ENCODE peak calls at places on chromosomes 1 and 21, in five cellular contexts. E, L, G, Z and I are unnamed samples.

GRCh38 chr21:27021046-27021445 is 54.2 kb upstream of the ADAMTS5 start:
- DNase-seq in E (no peak), L (no peak), G (no peak), Z (no peak), I (peak; percentile 69)

GRCh38 chr1:27408151-27408550 is 15.7 kb downstream of the GPR3 start:
- DNase-seq in E (no peak), L (no peak), G (no peak), Z (no peak), I (no peak)

GRCh38 chr1:145751491-145752021 is 32.3 kb downstream of the CD160 start:
- DNase-seq in E (peak; percentile 98), L (no peak), G (peak; percentile 13), Z (no peak), I (peak; percentile 94)

GRCh38 chr1:227424159-227424680 is 105.9 kb upstream of the CDC42BPA start:
- DNase-seq in E (no peak), L (no peak), G (no peak), Z (no peak), I (peak; percentile 19)

GRCh38 chr1:234780531-234781162 is 170.7 kb upstream of the IRF2BP2 start:
- DNase-seq in E (no peak), L (peak; percentile 72), G (no peak), Z (peak; percentile 21), I (no peak)

GRCh38 chr1:103106426-103107321 is 1.6 kb downstream of the COL11A1 start:
- DNase-seq in E (no peak), L (no peak), G (no peak), Z (peak; percentile 10), I (peak; percentile 86)

GRCh38 chr1:203797216-203797615 is 1.8 kb downstream of the ZBED6 start:
- DNase-seq in E (no peak), L (no peak), G (no peak), Z (no peak), I (no peak)

GRCh38 chr1:36576677-36577076 is 94.0 kb upstream of the CSF3R start:
- DNase-seq in E (no peak), L (no peak), G (no peak), Z (no peak), I (no peak)

GRCh38 chr1:64934115-64934880 is 32.1 kb downstream of the JAK1 start:
- DNase-seq in E (peak; percentile 48), L (no peak), G (no peak), Z (peak; percentile 41), I (peak; percentile 90)

GRCh38 chr1:39567302-39567701 is 9.3 kb downstream of the PABPC4 start:
- DNase-seq in E (no peak), L (no peak), G (no peak), Z (no peak), I (no peak)

GRCh38 chr1:156053770-156054499 is at the start of gene UBQLN4:
- DNase-seq in E (no peak), L (peak; percentile 91), G (peak; percentile 59), Z (peak; percentile 91), I (peak; percentile 95)

GRCh38 chr1:39957299-39958020 is 2.5 kb downstream of the MFSD2A start:
- DNase-seq in E (no peak), L (no peak), G (no peak), Z (no peak), I (peak; percentile 10)

GRCh38 chr1:150168960-150169565 is 19.3 kb downstream of the PLEKHO1 start:
- DNase-seq in E (no peak), L (peak; percentile 76), G (no peak), Z (peak; percentile 83), I (peak; percentile 81)

GRCh38 chr21:33690874-33691273 is 48.6 kb downstream of the ITSN1 start:
- DNase-seq in E (no peak), L (no peak), G (no peak), Z (no peak), I (no peak)

GRCh38 chr21:45809421-45809820 is 165.9 kb downstream of the PCBP3 start:
- DNase-seq in E (no peak), L (no peak), G (no peak), Z (no peak), I (no peak)

GRCh38 chr1:202189012-202189790 is 4.4 kb upstream of the LGR6 start:
- DNase-seq in E (no peak), L (peak; percentile 97), G (no peak), Z (peak; percentile 89), I (peak; percentile 91)

GRCh38 chr1:162822391-162823200 is 32.1 kb downstream of the HSD17B7 start:
- DNase-seq in E (no peak), L (peak; percentile 64), G (no peak), Z (no peak), I (peak; percentile 44)

GRCh38 chr1:227895828-227896685 is 51.7 kb downstream of the WNT9A start:
- DNase-seq in E (no peak), L (peak; percentile 51), G (no peak), Z (no peak), I (peak; percentile 67)

GRCh38 chr1:38046333-38046883 is at the start of gene POU3F1:
- DNase-seq in E (no peak), L (peak; percentile 67), G (no peak), Z (no peak), I (no peak)

GRCh38 chr1:90706437-90707362 is 10.4 kb downstream of the BARHL2 start:
- DNase-seq in E (no peak), L (peak; percentile 85), G (no peak), Z (peak; percentile 23), I (no peak)

GRCh38 chr1:31944205-31945089 is 6.3 kb upstream of the PTP4A2 start:
- DNase-seq in E (no peak), L (peak; percentile 71), G (peak; percentile 60), Z (peak; percentile 100), I (peak; percentile 92)

GRCh38 chr21:45285266-45285931 is 2.3 kb downstream of the POFUT2 start:
- DNase-seq in E (no peak), L (no peak), G (no peak), Z (no peak), I (no peak)

GRCh38 chr1:66294692-66295384 is 239.1 kb upstream of the SGIP1 start:
- DNase-seq in E (no peak), L (no peak), G (no peak), Z (no peak), I (peak; percentile 79)

GRCh38 chr1:177185209-177185608 is 14.5 kb downstream of the BRINP2 start:
- DNase-seq in E (no peak), L (no peak), G (no peak), Z (peak; percentile 11), I (peak; percentile 30)

GRCh38 chr1:173431663-173432045 is 45.5 kb upstream of the PRDX6 start:
- DNase-seq in E (no peak), L (no peak), G (no peak), Z (no peak), I (no peak)

GRCh38 chr1:66546045-66546810 is 12.3 kb downstream of the SGIP1 start:
- DNase-seq in E (no peak), L (no peak), G (no peak), Z (no peak), I (no peak)

GRCh38 chr1:172912765-172913260 is 137.9 kb downstream of the TNFSF18 start:
- DNase-seq in E (no peak), L (no peak), G (no peak), Z (no peak), I (no peak)

GRCh38 chr1:44036409-44037111 is 5.3 kb upstream of the SLC6A9 start:
- DNase-seq in E (no peak), L (peak; percentile 73), G (peak; percentile 37), Z (peak; percentile 93), I (peak; percentile 84)

GRCh38 chr1:15501208-15502032 is 22.6 kb downstream of the CASP9 start:
- DNase-seq in E (no peak), L (peak; percentile 86), G (no peak), Z (peak; percentile 84), I (peak; percentile 79)

GRCh38 chr1:22814176-22815042 is 103.8 kb downstream of the EPHB2 start:
- DNase-seq in E (peak; percentile 37), L (peak; percentile 64), G (peak; percentile 63), Z (no peak), I (no peak)

GRCh38 chr1:13714851-13715250 is 14.9 kb downstream of the PRDM2 start:
- DNase-seq in E (no peak), L (no peak), G (no peak), Z (no peak), I (peak; percentile 65)

GRCh38 chr21:35540950-35541632 is 492.0 kb upstream of the RUNX1 start:
- DNase-seq in E (no peak), L (no peak), G (no peak), Z (no peak), I (no peak)

GRCh38 chr1:15444476-15445389 is 6.5 kb downstream of the CTRC start:
- DNase-seq in E (no peak), L (no peak), G (no peak), Z (peak; percentile 81), I (no peak)

DNA sequence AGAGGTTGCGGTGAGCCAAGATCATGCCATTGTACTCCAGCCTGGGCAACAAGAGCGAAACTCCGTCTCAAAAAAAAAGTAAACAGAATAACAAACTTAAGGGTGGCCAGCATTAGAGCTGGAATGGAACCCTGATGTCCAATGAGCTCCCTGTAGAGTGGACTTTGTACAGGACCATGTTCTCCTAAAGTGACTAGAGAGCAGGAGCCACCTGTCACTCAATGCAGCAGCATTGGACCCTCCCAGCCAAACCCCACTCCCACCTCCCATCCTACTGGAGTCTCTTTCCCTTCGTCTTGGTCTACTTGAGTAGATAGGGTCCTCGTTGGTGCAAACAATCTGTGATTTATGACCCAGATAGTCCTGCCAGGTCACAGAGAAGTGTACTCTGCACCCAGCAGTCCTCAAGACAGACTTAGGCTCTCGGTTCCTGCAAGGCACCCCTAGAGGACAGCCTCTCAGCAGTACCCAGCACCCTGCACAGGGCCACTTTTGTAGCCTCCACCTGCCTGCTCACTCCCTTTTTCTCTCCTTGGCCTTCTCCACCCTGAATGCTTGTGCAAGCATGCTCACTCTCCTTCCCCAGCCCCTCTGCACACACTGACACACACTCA is 69.2 kb upstream of the ZNF281 start:
- DNase-seq in E (no peak), L (no peak), G (no peak), Z (no peak), I (no peak)
- H3K4me3 ChIP-seq in E (no peak overlapping the region), L (no peak overlapping the region), G (no peak overlapping the region), Z (no peak overlapping the region), I (no peak overlapping the region)

GRCh38 chr1:236025836-236026235 is 39.1 kb downstream of the NID1 start:
- DNase-seq in E (no peak), L (no peak), G (no peak), Z (no peak), I (no peak)
- H3K36me3 ChIP-seq in E (peaks cover 17% of the 10 kb centered on the region), L (no peaks in the 10 kb centered on the region), G (peaks cover 45% of the 10 kb centered on the region), Z (no peaks in the 10 kb centered on the region), I (peaks cover 91% of the 10 kb centered on the region)

DNA sequence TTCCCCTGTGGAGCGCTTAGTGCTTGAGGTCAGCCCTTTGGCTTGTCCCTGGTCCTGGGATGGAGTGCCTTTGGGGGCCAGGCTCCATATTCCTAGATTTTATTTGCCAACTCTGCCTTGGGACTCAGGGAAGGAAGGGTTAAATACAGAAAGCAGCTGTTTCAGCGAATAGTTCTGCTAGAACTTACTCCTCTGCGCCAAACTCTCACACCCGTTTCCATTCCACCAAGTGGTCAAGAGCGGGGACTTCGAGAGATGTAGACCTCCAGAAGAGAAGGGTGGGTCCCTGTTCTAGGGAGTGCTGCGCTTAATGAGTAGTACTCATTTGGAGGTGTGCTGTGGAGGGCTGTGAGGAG is 704 bp upstream of the TOMM40L start:
- DNase-seq in E (no peak), L (no peak), G (no peak), Z (no peak), I (no peak)
- H3K4me3 ChIP-seq in E (no peak overlapping the region), L (no peak overlapping the region), G (peak overlapping the region; percentile 79), Z (no peak overlapping the region), I (peak overlapping the region; percentile 4)

DNA sequence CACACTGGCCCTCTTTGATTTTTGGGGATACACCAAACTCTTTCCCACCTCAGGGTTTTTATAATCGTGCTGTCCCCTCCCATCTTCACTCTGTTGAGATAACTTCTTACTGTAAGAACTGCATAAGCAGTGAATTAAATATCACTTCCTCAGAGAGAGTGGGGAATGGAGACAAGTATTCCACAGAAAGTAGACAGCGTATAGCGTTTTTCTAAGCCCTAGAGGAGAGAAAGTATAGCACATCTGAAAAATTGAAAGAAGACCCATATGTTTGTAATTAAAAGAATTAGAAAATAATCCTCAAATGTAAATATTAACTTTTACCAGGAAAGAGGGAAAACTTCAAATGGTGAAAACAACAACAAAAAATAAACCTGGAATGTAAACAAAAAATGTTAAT is 67.3 kb downstream of the GPR161 start:
- DNase-seq in E (no peak), L (no peak), G (no peak), Z (no peak), I (no peak)
- H3K36me3 ChIP-seq in E (peaks cover 2% of the 10 kb centered on the region), L (peaks cover 7% of the 10 kb centered on the region), G (peaks cover 47% of the 10 kb centered on the region), Z (peaks cover 90% of the 10 kb centered on the region), I (peaks cover 91% of the 10 kb centered on the region)